ENCODE peak calls at places on chromosomes 13 and 19, in six cellular contexts. Z is endothelial cell of umbilical vein, D is AG04450, V is neural progenitor cell, E is lung, R is fibroblast of lung. W is an unnamed sample.

GRCh38 chr13:58397596-58398387 is 766.2 kb downstream of the PCDH17 start:
- DNase-seq in Z (no peak), D (no peak), V (peak; percentile 18), E (no peak), R (no peak), W (no peak)

GRCh38 chr13:42107006-42107405 is 58.6 kb downstream of the DGKH start:
- DNase-seq in Z (no peak), D (no peak), V (no peak), E (no peak), R (peak; percentile 8), W (no peak)

GRCh38 chr13:36543671-36544070 is 111.4 kb downstream of the CCNA1 start:
- DNase-seq in Z (no peak), D (no peak), V (no peak), E (no peak), R (no peak), W (no peak)

GRCh38 chr13:110680852-110681251 is 25.1 kb downstream of the CARS2 start:
- DNase-seq in Z (peak; percentile 20), D (no peak), V (peak; percentile 46), E (no peak), R (no peak), W (peak; percentile 57)

GRCh38 chr19:43763473-43763939 is 8.7 kb upstream of the SMG9 start:
- DNase-seq in Z (peak; percentile 27), D (no peak), V (no peak), E (no peak), R (peak; percentile 71), W (no peak)

GRCh38 chr19:47445937-47446402 is 25.7 kb downstream of the SLC8A2 start:
- DNase-seq in Z (no peak), D (no peak), V (peak; percentile 58), E (peak; percentile 42), R (no peak), W (peak; percentile 53)

GRCh38 chr19:47609885-47610545 is 1.1 kb downstream of the BICRA start:
- DNase-seq in Z (peak; percentile 25), D (no peak), V (peak; percentile 84), E (peak; percentile 46), R (peak; percentile 36), W (peak; percentile 48)

GRCh38 chr19:15048885-15049541 is at the start of gene CASP14:
- DNase-seq in Z (no peak), D (no peak), V (no peak), E (no peak), R (no peak), W (no peak)

GRCh38 chr19:607301-608154 is 17.8 kb downstream of the HCN2 start:
- DNase-seq in Z (no peak), D (no peak), V (no peak), E (no peak), R (no peak), W (no peak)

GRCh38 chr13:34156841-34157365 is 339.0 kb downstream of the RFC3 start:
- DNase-seq in Z (peak; percentile 99), D (peak; percentile 72), V (no peak), E (peak; percentile 80), R (peak; percentile 99), W (no peak)

GRCh38 chr19:489418-490196 is 6.7 kb upstream of the MADCAM1 start:
- DNase-seq in Z (peak; percentile 28), D (no peak), V (peak; percentile 77), E (no peak), R (peak; percentile 38), W (peak; percentile 58)

GRCh38 chr19:45771331-45771933 is 2.4 kb upstream of the SIX5 start:
- DNase-seq in Z (no peak), D (no peak), V (no peak), E (no peak), R (no peak), W (peak; percentile 47)

GRCh38 chr13:47114030-47114429 is 217.2 kb upstream of the HTR2A start:
- DNase-seq in Z (no peak), D (peak; percentile 38), V (peak; percentile 18), E (no peak), R (peak; percentile 88), W (no peak)

GRCh38 chr19:38389101-38389925 is 816 bp downstream of the SPRED3 start:
- DNase-seq in Z (peak; percentile 71), D (peak; percentile 30), V (peak; percentile 72), E (no peak), R (peak; percentile 82), W (peak; percentile 59)

GRCh38 chr19:42475366-42475765 is 32.6 kb upstream of the CXCL17 start:
- DNase-seq in Z (no peak), D (no peak), V (no peak), E (no peak), R (no peak), W (no peak)

GRCh38 chr13:25132984-25133383 is 37.0 kb downstream of the PABPC3 start:
- DNase-seq in Z (no peak), D (no peak), V (no peak), E (no peak), R (no peak), W (no peak)

GRCh38 chr13:88303605-88304004 is 632.4 kb downstream of the SLITRK5 start:
- DNase-seq in Z (no peak), D (no peak), V (no peak), E (no peak), R (no peak), W (no peak)

GRCh38 chr13:60562081-60562764 is 165.2 kb downstream of the TDRD3 start:
- DNase-seq in Z (no peak), D (no peak), V (no peak), E (no peak), R (peak; percentile 33), W (no peak)

GRCh38 chr19:52533901-52534300 is 6.4 kb downstream of the ZNF808 start:
- DNase-seq in Z (no peak), D (no peak), V (no peak), E (peak; percentile 41), R (no peak), W (no peak)

GRCh38 chr13:114065926-114066774 is 66.3 kb downstream of the RASA3 start:
- DNase-seq in Z (no peak), D (no peak), V (no peak), E (no peak), R (no peak), W (no peak)

GRCh38 chr13:109985871-109986270 is 199.5 kb upstream of the IRS2 start:
- DNase-seq in Z (no peak), D (no peak), V (no peak), E (no peak), R (peak; percentile 17), W (no peak)

GRCh38 chr13:112975401-112975939 is 6.5 kb downstream of the MCF2L start:
- DNase-seq in Z (no peak), D (no peak), V (no peak), E (no peak), R (no peak), W (no peak)

GRCh38 chr19:3440082-3440481 is 40.2 kb downstream of the SMIM24 start:
- DNase-seq in Z (no peak), D (no peak), V (peak; percentile 50), E (peak; percentile 50), R (no peak), W (peak; percentile 87)

GRCh38 chr13:73228546-73228945 is 169.7 kb downstream of the KLF5 start:
- DNase-seq in Z (no peak), D (no peak), V (no peak), E (no peak), R (peak; percentile 36), W (no peak)

GRCh38 chr13:67224148-67224846 is 5.8 kb downstream of the PCDH9 start:
- DNase-seq in Z (peak; percentile 88), D (peak; percentile 68), V (peak; percentile 78), E (peak; percentile 62), R (peak; percentile 76), W (peak; percentile 43)

DNA sequence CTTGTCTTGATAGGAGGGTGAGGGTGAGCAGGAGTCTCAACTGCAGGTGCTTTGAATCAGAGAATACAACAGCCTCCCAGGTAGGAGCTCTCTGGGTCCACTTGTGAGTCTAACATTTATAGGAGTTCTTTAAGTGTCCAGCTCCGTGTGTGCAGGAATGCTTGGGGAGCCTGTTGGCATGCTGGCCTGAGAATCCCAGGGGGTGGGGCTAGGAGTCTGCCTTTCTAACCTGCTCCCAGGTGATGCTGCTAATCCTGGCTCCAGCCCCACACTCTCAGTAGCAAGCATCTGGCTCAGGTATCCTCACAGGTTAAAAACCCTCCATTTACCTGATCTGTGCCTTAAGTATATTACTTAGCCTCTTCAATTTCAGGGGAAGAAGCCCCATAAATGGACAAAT is 368.9 kb downstream of the RBM26 start:
- DNase-seq in Z (no peak), D (no peak), V (no peak), E (no peak), R (no peak), W (peak; percentile 14)
- TF ChIP-seq CTCF in Z (no peak), D (no peak), V (no peak), E (no peak), R (no peak), W (no peak)

GRCh38 chr13:92719868-92720267 is 506.7 kb upstream of the GPC6 start:
- DNase-seq in Z (no peak), D (no peak), V (peak; percentile 43), E (no peak), R (no peak), W (peak; percentile 16)

GRCh38 chr13:92721610-92722009 is 505.0 kb upstream of the GPC6 start:
- DNase-seq in Z (no peak), D (no peak), V (no peak), E (no peak), R (no peak), W (no peak)

GRCh38 chr13:92717857-92718256 is 508.8 kb upstream of the GPC6 start:
- DNase-seq in Z (no peak), D (no peak), V (no peak), E (no peak), R (no peak), W (no peak)

GRCh38 chr13:92716749-92717148 is 509.9 kb upstream of the GPC6 start:
- DNase-seq in Z (no peak), D (no peak), V (no peak), E (no peak), R (peak; percentile 21), W (no peak)
- TF ChIP-seq CTCF in Z (no peak), D (peak; percentile 55), V (peak; percentile 31), E (no peak), R (peak; percentile 52), W (no peak)

GRCh38 chr19:11261902-11262839 is at the start of gene DOCK6:
- DNase-seq in Z (no peak), D (no peak), V (peak; percentile 80), E (no peak), R (no peak), W (peak; percentile 60)
- TF ChIP-seq CTCF in Z (peak; percentile 23), D (peak; percentile 46), V (peak; percentile 59), E (no peak), R (no peak), W (no peak)

GRCh38 chr19:7522072-7522922 is at the start of gene MCOLN1:
- DNase-seq in Z (peak; percentile 97), D (peak; percentile 88), V (peak; percentile 100), E (peak; percentile 99), R (peak; percentile 91), W (peak; percentile 100)
- TF ChIP-seq CTCF in Z (no peak), D (no peak), V (no peak), E (peak; percentile 41), R (no peak), W (no peak)